ENCODE peak calls at places on chromosomes 6 and 20, in seven cellular contexts. H is amygdala, T is myocyte, L is mucosa of gallbladder, I is A549, P is HFF-Myc, E is NCI-H1092 treated with DMSO at 0.1 percent for 48 hours. K is an unnamed sample.

GRCh38 chr6:36364669-36365479 is 22.6 kb downstream of the ETV7 start:
- DNase-seq in I (peak), L (no peak), T (no peak), H (no peak), E (no peak), P (no peak), K (no peak)

GRCh38 chr6:56688521-56688920 is 45.8 kb upstream of the DST start:
- DNase-seq in I (no peak), H (no peak), E (no peak), P (no peak), L (no peak), T (no peak), K (peak)

GRCh38 chr20:3595541-3595940 is 67.7 kb downstream of the GFRA4 start:
- DNase-seq in H (no peak), P (no peak), E (no peak), T (no peak), I (no peak), L (no peak), K (no peak)

GRCh38 chr20:46213946-46214830 is 94.1 kb downstream of the CDH22 start:
- DNase-seq in P (no peak), I (no peak), L (no peak), H (no peak), E (no peak), T (peak), K (peak)

GRCh38 chr6:89180971-89181370 is 35.1 kb downstream of the PM20D2 start:
- DNase-seq in E (no peak), H (no peak), L (no peak), I (no peak), P (no peak), T (peak), K (no peak)

GRCh38 chr20:62030834-62031434 is 34.7 kb downstream of the TAF4 start:
- DNase-seq in H (no peak), P (no peak), L (no peak), E (no peak), I (no peak), T (no peak), K (no peak)

GRCh38 chr20:19911810-19912382 is 105.3 kb upstream of the NAA20 start:
- DNase-seq in P (no peak), H (no peak), L (no peak), E (no peak), T (no peak), I (no peak), K (no peak)

GRCh38 chr20:20546402-20546801 is 166.0 kb downstream of the RALGAPA2 start:
- DNase-seq in I (no peak), T (peak), P (no peak), E (peak), H (no peak), L (no peak), K (no peak)

GRCh38 chr6:3631862-3632261 is 119.7 kb downstream of the PXDC1 start:
- DNase-seq in I (peak), L (no peak), H (no peak), P (no peak), E (no peak), T (no peak), K (no peak)

GRCh38 chr6:33344771-33345697 is 27.5 kb upstream of the ZBTB22 start:
- DNase-seq in H (no peak), L (peak), T (peak), E (peak), P (peak), I (peak), K (peak)

GRCh38 chr6:27468334-27468733 is 4.6 kb downstream of the ZNF184 start:
- DNase-seq in E (no peak), L (no peak), I (no peak), T (no peak), P (no peak), H (no peak), K (no peak)

GRCh38 chr6:101303474-101303873 is 90.0 kb upstream of the GRIK2 start:
- DNase-seq in I (no peak), P (no peak), H (no peak), E (no peak), T (no peak), L (no peak), K (no peak)

GRCh38 chr6:163311830-163312229 is 102.7 kb upstream of the QKI start:
- DNase-seq in H (no peak), I (peak), L (no peak), E (no peak), T (no peak), P (no peak), K (no peak)

GRCh38 chr6:142871910-142872331 is 73.1 kb downstream of the HIVEP2 start:
- DNase-seq in I (no peak), T (peak), P (peak), E (no peak), H (peak), L (peak), K (peak)